ENCODE peak calls at places on chromosomes 6 and 20, in eight cellular contexts. One of them, this sample, is unnamed.

GRCh38 chr6:20652691-20653479 is 118.6 kb downstream of the CDKAL1 start:
- DNase-seq in mucosa of descending colon: no peak
- DNase-seq in astrocyte of the spinal cord: peak
- DNase-seq in endothelial cell: no peak
- DNase-seq in prostate gland: no peak
- DNase-seq in PC-3: peak
- DNase-seq in uterus: no peak
- DNase-seq in AG04450: no peak
- DNase-seq in this sample: no peak

GRCh38 chr20:4449977-4450715 is 271.6 kb upstream of the PRND start:
- DNase-seq in mucosa of descending colon: no peak
- DNase-seq in astrocyte of the spinal cord: peak
- DNase-seq in endothelial cell: no peak
- DNase-seq in prostate gland: no peak
- DNase-seq in PC-3: peak
- DNase-seq in uterus: no peak
- DNase-seq in AG04450: no peak
- DNase-seq in this sample: no peak

GRCh38 chr6:63154535-63154934 is 56.7 kb upstream of the FKBP1C start:
- DNase-seq in mucosa of descending colon: no peak
- DNase-seq in astrocyte of the spinal cord: no peak
- DNase-seq in endothelial cell: no peak
- DNase-seq in prostate gland: no peak
- DNase-seq in PC-3: no peak
- DNase-seq in uterus: no peak
- DNase-seq in AG04450: no peak
- DNase-seq in this sample: no peak

GRCh38 chr6:129102741-129103140 is 219.8 kb downstream of the LAMA2 start:
- DNase-seq in mucosa of descending colon: peak
- DNase-seq in astrocyte of the spinal cord: no peak
- DNase-seq in endothelial cell: no peak
- DNase-seq in prostate gland: no peak
- DNase-seq in PC-3: no peak
- DNase-seq in uterus: peak
- DNase-seq in AG04450: no peak
- DNase-seq in this sample: no peak

GRCh38 chr20:31923388-31924271 is 28.2 kb downstream of the PDRG1 start:
- DNase-seq in mucosa of descending colon: no peak
- DNase-seq in astrocyte of the spinal cord: no peak
- DNase-seq in endothelial cell: no peak
- DNase-seq in prostate gland: no peak
- DNase-seq in PC-3: no peak
- DNase-seq in uterus: no peak
- DNase-seq in AG04450: no peak
- DNase-seq in this sample: no peak

GRCh38 chr6:165390475-165390874 is 81.1 kb upstream of the C6orf118 start:
- DNase-seq in mucosa of descending colon: no peak
- DNase-seq in astrocyte of the spinal cord: no peak
- DNase-seq in endothelial cell: no peak
- DNase-seq in prostate gland: no peak
- DNase-seq in PC-3: no peak
- DNase-seq in uterus: no peak
- DNase-seq in AG04450: no peak
- DNase-seq in this sample: no peak

GRCh38 chr6:23784313-23784919 is 341.6 kb upstream of the NRSN1 start:
- DNase-seq in mucosa of descending colon: no peak
- DNase-seq in astrocyte of the spinal cord: peak
- DNase-seq in endothelial cell: no peak
- DNase-seq in prostate gland: no peak
- DNase-seq in PC-3: no peak
- DNase-seq in uterus: no peak
- DNase-seq in AG04450: no peak
- DNase-seq in this sample: no peak

GRCh38 chr6:97066056-97066455 is 141.5 kb downstream of the KLHL32 start:
- DNase-seq in mucosa of descending colon: no peak
- DNase-seq in astrocyte of the spinal cord: no peak
- DNase-seq in endothelial cell: no peak
- DNase-seq in prostate gland: no peak
- DNase-seq in PC-3: peak
- DNase-seq in uterus: no peak
- DNase-seq in AG04450: no peak
- DNase-seq in this sample: no peak

GRCh38 chr20:36272547-36273220 is 33.5 kb upstream of the DLGAP4 start:
- DNase-seq in mucosa of descending colon: no peak
- DNase-seq in astrocyte of the spinal cord: no peak
- DNase-seq in endothelial cell: no peak
- DNase-seq in prostate gland: no peak
- DNase-seq in PC-3: no peak
- DNase-seq in uterus: no peak
- DNase-seq in AG04450: no peak
- DNase-seq in this sample: no peak

GRCh38 chr20:36275011-36275410 is 31.1 kb upstream of the DLGAP4 start:
- DNase-seq in mucosa of descending colon: no peak
- DNase-seq in astrocyte of the spinal cord: no peak
- DNase-seq in endothelial cell: no peak
- DNase-seq in prostate gland: no peak
- DNase-seq in PC-3: no peak
- DNase-seq in uterus: no peak
- DNase-seq in AG04450: no peak
- DNase-seq in this sample: no peak

GRCh38 chr20:36271639-36272546 is 34.2 kb upstream of the DLGAP4 start:
- DNase-seq in mucosa of descending colon: no peak
- DNase-seq in astrocyte of the spinal cord: no peak
- DNase-seq in endothelial cell: no peak
- DNase-seq in prostate gland: no peak
- DNase-seq in PC-3: no peak
- DNase-seq in uterus: no peak
- DNase-seq in AG04450: no peak
- DNase-seq in this sample: no peak

GRCh38 chr20:36274248-36274841 is 31.8 kb upstream of the DLGAP4 start:
- DNase-seq in mucosa of descending colon: no peak
- DNase-seq in astrocyte of the spinal cord: no peak
- DNase-seq in endothelial cell: no peak
- DNase-seq in prostate gland: no peak
- DNase-seq in PC-3: no peak
- DNase-seq in uterus: no peak
- DNase-seq in AG04450: no peak
- DNase-seq in this sample: peak

DNA sequence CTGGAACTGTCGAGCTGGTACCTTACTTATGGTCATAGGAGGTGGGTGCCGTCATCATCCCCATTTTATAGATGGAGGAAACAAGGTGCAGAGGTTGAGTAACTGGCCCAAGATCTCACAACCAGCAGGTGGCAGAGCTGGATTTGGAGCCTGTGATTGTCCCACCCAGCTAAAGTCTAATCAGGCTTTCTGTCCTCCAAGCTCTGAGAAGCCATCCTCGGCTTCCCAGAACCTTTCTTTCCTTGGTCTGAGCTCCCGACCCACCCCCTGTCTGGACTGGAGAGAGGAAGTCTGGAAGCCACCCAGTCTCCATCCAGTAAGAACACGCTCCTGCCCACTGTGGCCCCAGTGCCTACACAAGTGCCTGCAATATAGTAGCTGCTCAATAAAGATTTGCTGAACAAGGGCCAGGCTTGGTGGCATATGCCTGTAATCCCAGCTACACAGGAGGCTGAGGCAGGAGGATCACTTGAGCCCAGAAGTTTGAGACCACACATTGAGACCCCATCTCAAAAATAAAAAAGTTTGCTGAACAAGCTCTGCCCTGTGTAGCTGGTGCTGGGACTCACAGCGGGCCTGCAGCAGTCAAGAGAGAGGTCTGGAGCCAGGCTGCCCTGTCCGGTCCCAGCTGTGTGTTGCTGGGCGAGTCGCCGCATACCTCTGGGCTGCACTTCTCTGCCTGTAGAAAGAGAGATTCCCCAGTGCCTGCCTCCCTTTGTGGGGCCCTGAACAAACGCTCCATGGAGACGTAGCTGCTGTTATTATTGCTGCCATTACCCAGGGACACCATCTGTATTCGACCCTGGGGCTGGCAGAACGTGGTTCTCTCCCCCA is 32.5 kb upstream of the DLGAP4 start:
- DNase-seq in mucosa of descending colon: peak
- DNase-seq in astrocyte of the spinal cord: no peak
- DNase-seq in endothelial cell: no peak
- DNase-seq in prostate gland: no peak
- DNase-seq in PC-3: peak
- DNase-seq in uterus: no peak
- DNase-seq in AG04450: no peak
- DNase-seq in this sample: no peak
- TF ChIP-seq CTCF in mucosa of descending colon: no peak
- TF ChIP-seq CTCF in astrocyte of the spinal cord: peak
- TF ChIP-seq CTCF in endothelial cell: no peak
- TF ChIP-seq CTCF in prostate gland: no peak
- TF ChIP-seq CTCF in PC-3: peak
- TF ChIP-seq CTCF in uterus: no peak
- TF ChIP-seq CTCF in AG04450: peak
- TF ChIP-seq CTCF in this sample: peak

GRCh38 chr20:6824401-6824800 is 56.9 kb downstream of the BMP2 start:
- DNase-seq in mucosa of descending colon: no peak
- DNase-seq in astrocyte of the spinal cord: no peak
- DNase-seq in endothelial cell: no peak
- DNase-seq in prostate gland: no peak
- DNase-seq in PC-3: peak
- DNase-seq in uterus: no peak
- DNase-seq in AG04450: no peak
- DNase-seq in this sample: no peak

GRCh38 chr20:6818033-6818808 is 50.7 kb downstream of the BMP2 start:
- DNase-seq in mucosa of descending colon: no peak
- DNase-seq in astrocyte of the spinal cord: no peak
- DNase-seq in endothelial cell: no peak
- DNase-seq in prostate gland: no peak
- DNase-seq in PC-3: no peak
- DNase-seq in uterus: no peak
- DNase-seq in AG04450: no peak
- DNase-seq in this sample: no peak

GRCh38 chr20:6814945-6815344 is 47.5 kb downstream of the BMP2 start:
- DNase-seq in mucosa of descending colon: no peak
- DNase-seq in astrocyte of the spinal cord: no peak
- DNase-seq in endothelial cell: no peak
- DNase-seq in prostate gland: no peak
- DNase-seq in PC-3: no peak
- DNase-seq in uterus: no peak
- DNase-seq in AG04450: no peak
- DNase-seq in this sample: no peak

DNA sequence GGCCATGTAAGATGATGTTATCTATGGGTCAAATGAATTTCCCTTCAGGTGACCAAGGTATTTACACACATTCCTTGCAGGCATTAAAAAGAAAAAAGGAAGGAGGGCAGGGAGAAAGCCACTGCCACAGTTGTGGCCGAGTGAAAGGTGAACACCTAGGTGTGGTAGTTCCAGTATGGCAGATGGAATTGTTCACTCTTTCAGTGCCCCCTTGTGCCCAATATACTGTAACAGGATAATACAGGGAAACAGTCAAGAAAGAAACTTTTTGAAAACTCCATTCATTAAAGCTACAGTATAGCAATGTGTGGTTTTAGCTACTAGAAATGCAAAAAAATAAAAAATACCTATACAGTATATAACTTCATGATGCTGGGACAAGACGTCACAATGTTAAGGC is 52.1 kb downstream of the BMP2 start:
- DNase-seq in mucosa of descending colon: peak
- DNase-seq in astrocyte of the spinal cord: no peak
- DNase-seq in endothelial cell: no peak
- DNase-seq in prostate gland: no peak
- DNase-seq in PC-3: peak
- DNase-seq in uterus: no peak
- DNase-seq in AG04450: no peak
- DNase-seq in this sample: no peak
- TF ChIP-seq CTCF in mucosa of descending colon: no peak
- TF ChIP-seq CTCF in astrocyte of the spinal cord: peak
- TF ChIP-seq CTCF in endothelial cell: no peak
- TF ChIP-seq CTCF in prostate gland: peak
- TF ChIP-seq CTCF in PC-3: peak
- TF ChIP-seq CTCF in uterus: no peak
- TF ChIP-seq CTCF in AG04450: peak
- TF ChIP-seq CTCF in this sample: no peak

DNA sequence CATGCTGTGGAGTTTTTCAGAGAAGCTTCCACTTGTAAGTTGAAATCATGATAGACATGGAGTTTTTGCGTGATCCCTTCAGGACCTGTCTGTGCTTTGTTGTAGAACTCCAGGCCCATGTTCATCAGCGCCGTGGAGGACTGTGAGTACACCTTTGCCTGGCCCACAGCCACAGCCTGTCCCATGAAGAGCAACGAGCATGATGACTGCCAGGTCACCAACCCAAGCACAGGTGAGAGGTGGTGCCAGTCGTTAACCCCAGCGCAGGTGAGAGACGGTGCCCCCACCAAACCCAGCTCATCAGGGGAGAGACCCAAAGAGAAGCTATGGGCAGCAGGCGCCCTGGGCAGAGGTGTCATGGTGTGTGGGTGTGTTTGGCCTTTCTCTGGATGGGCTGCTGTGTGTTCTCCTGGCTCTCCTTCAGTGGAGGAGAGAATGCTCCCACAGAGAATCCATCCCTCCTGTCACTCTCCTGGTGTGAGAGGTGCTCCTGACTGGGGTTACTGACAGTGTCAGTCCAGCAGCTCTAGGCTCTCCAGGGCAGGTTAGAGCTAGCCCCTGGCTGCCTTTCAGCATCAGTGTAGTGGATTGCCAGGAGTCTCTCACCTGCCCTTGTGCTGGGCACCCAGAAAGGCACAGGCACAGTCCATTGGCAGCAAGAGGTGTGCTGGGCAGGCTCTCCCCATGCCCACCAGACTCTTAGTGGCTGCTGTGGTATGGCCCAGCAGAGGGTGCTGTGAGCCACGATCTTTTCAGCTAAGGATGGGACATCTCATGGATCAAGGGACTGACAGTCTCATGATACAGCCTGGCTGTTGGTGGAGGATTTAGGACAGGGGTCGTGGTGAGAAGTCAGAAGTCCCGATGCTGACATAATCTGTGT is 49.6 kb upstream of the SLC22A1 start:
- DNase-seq in mucosa of descending colon: no peak
- DNase-seq in astrocyte of the spinal cord: no peak
- DNase-seq in endothelial cell: no peak
- DNase-seq in prostate gland: no peak
- DNase-seq in PC-3: peak
- DNase-seq in uterus: no peak
- DNase-seq in AG04450: no peak
- DNase-seq in this sample: no peak
- TF ChIP-seq CTCF in mucosa of descending colon: no peak
- TF ChIP-seq CTCF in astrocyte of the spinal cord: peak
- TF ChIP-seq CTCF in endothelial cell: no peak
- TF ChIP-seq CTCF in prostate gland: peak
- TF ChIP-seq CTCF in PC-3: peak
- TF ChIP-seq CTCF in uterus: no peak
- TF ChIP-seq CTCF in AG04450: peak
- TF ChIP-seq CTCF in this sample: no peak

GRCh38 chr6:135002974-135003703 is 51.5 kb downstream of the HBS1L start:
- DNase-seq in mucosa of descending colon: no peak
- DNase-seq in astrocyte of the spinal cord: no peak
- DNase-seq in endothelial cell: no peak
- DNase-seq in prostate gland: no peak
- DNase-seq in PC-3: no peak
- DNase-seq in uterus: no peak
- DNase-seq in AG04450: no peak
- DNase-seq in this sample: no peak

GRCh38 chr6:134997133-134997841 is 47.4 kb upstream of the ALDH8A1 start:
- DNase-seq in mucosa of descending colon: no peak
- DNase-seq in astrocyte of the spinal cord: no peak
- DNase-seq in endothelial cell: no peak
- DNase-seq in prostate gland: no peak
- DNase-seq in PC-3: no peak
- DNase-seq in uterus: no peak
- DNase-seq in AG04450: no peak
- DNase-seq in this sample: no peak

GRCh38 chr6:135006386-135006914 is 48.2 kb downstream of the HBS1L start:
- DNase-seq in mucosa of descending colon: no peak
- DNase-seq in astrocyte of the spinal cord: no peak
- DNase-seq in endothelial cell: no peak
- DNase-seq in prostate gland: no peak
- DNase-seq in PC-3: no peak
- DNase-seq in uterus: no peak
- DNase-seq in AG04450: no peak
- DNase-seq in this sample: no peak

GRCh38 chr6:134999107-134999506 is 49.2 kb upstream of the ALDH8A1 start:
- DNase-seq in mucosa of descending colon: no peak
- DNase-seq in astrocyte of the spinal cord: no peak
- DNase-seq in endothelial cell: no peak
- DNase-seq in prostate gland: no peak
- DNase-seq in PC-3: no peak
- DNase-seq in uterus: no peak
- DNase-seq in AG04450: no peak
- DNase-seq in this sample: no peak

GRCh38 chr6:135002229-135002844 is 52.3 kb downstream of the HBS1L start:
- DNase-seq in mucosa of descending colon: no peak
- DNase-seq in astrocyte of the spinal cord: peak
- DNase-seq in endothelial cell: no peak
- DNase-seq in prostate gland: no peak
- DNase-seq in PC-3: peak
- DNase-seq in uterus: no peak
- DNase-seq in AG04450: no peak
- DNase-seq in this sample: no peak
- TF ChIP-seq CTCF in mucosa of descending colon: peak
- TF ChIP-seq CTCF in astrocyte of the spinal cord: peak
- TF ChIP-seq CTCF in endothelial cell: peak
- TF ChIP-seq CTCF in prostate gland: peak
- TF ChIP-seq CTCF in PC-3: peak
- TF ChIP-seq CTCF in uterus: peak
- TF ChIP-seq CTCF in AG04450: peak
- TF ChIP-seq CTCF in this sample: peak